ENCODE peak calls at places on chromosomes 7 and 10, in five cellular contexts. Z is naive B cell; W is amygdala; G is activated CD4-positive, alpha-beta T cell treated with anti-CD3 and anti-CD28 coated beads, Interleukin-2, amount 50 U/mL, for 48 hours; T is kidney glomerular epithelial cell. V is an unnamed sample.

GRCh38 chr7:155247479-155248365 is 50.0 kb upstream of the INSIG1 start:
- DNase-seq in Z (no peak), W (no peak), G (no peak), T (no peak), V (no peak)

GRCh38 chr10:12140038-12140437 is 10.6 kb downstream of the SEC61A2 start:
- DNase-seq in Z (no peak), W (no peak), G (no peak), T (no peak), V (no peak)

GRCh38 chr7:35889870-35890269 is 89.0 kb downstream of the SEPTIN7 start:
- DNase-seq in Z (no peak), W (no peak), G (no peak), T (no peak), V (no peak)

GRCh38 chr10:72285972-72286521 is 12.3 kb downstream of the DDIT4 start:
- DNase-seq in Z (no peak), W (peak), G (no peak), T (peak), V (no peak)

GRCh38 chr10:5685764-5686240 is 1.2 kb downstream of the TASOR2 start:
- DNase-seq in Z (no peak), W (no peak), G (no peak), T (no peak), V (no peak)

GRCh38 chr7:116802784-116803183 is 59.6 kb upstream of the CAPZA2 start:
- DNase-seq in Z (peak), W (peak), G (peak), T (peak), V (no peak)

GRCh38 chr10:112374724-112375541 is 1.0 kb downstream of the ACSL5 start:
- DNase-seq in Z (peak), W (no peak), G (peak), T (peak), V (no peak)

GRCh38 chr10:112216151-112216550 is 32.6 kb upstream of the GPAM start:
- DNase-seq in Z (no peak), W (no peak), G (no peak), T (no peak), V (no peak)

GRCh38 chr10:127417686-127418415 is 131.3 kb upstream of the NPS start:
- DNase-seq in Z (no peak), W (no peak), G (no peak), T (no peak), V (no peak)

GRCh38 chr7:21579341-21580072 is 36.7 kb downstream of the DNAH11 start:
- DNase-seq in Z (no peak), W (no peak), G (no peak), T (no peak), V (no peak)

GRCh38 chr7:132337450-132338080 is 238.7 kb downstream of the PLXNA4 start:
- DNase-seq in Z (no peak), W (no peak), G (no peak), T (no peak), V (no peak)

GRCh38 chr10:420154-421121 is 269.0 kb downstream of the DIP2C start:
- DNase-seq in Z (no peak), W (no peak), G (no peak), T (no peak), V (no peak)

GRCh38 chr10:36345770-36346169 is 703.7 kb upstream of the FZD8 start:
- DNase-seq in Z (no peak), W (no peak), G (no peak), T (no peak), V (no peak)

GRCh38 chr10:51915031-51915542 is 215.7 kb upstream of the CSTF2T start:
- DNase-seq in Z (no peak), W (no peak), G (no peak), T (no peak), V (no peak)

GRCh38 chr10:58414270-58415041 is 29.2 kb downstream of the TFAM start:
- DNase-seq in Z (no peak), W (no peak), G (no peak), T (peak), V (no peak)

GRCh38 chr10:97689637-97690036 is 2.6 kb upstream of the AVPI1 start:
- DNase-seq in Z (no peak), W (no peak), G (no peak), T (peak), V (no peak)

GRCh38 chr7:155254018-155254417 is 43.7 kb upstream of the INSIG1 start:
- DNase-seq in Z (no peak), W (no peak), G (no peak), T (no peak), V (no peak)

GRCh38 chr7:15692621-15693020 is 6.1 kb upstream of the MEOX2 start:
- DNase-seq in Z (no peak), W (no peak), G (no peak), T (no peak), V (no peak)

GRCh38 chr10:46528171-46528671 is 28.2 kb downstream of the GPRIN2 start:
- DNase-seq in Z (no peak), W (no peak), G (no peak), T (no peak), V (no peak)

GRCh38 chr10:7153750-7154149 is 257.1 kb downstream of the SFMBT2 start:
- DNase-seq in Z (no peak), W (no peak), G (no peak), T (peak), V (no peak)

GRCh38 chr7:130937016-130937415 is 203.0 kb upstream of the KLF14 start:
- DNase-seq in Z (no peak), W (no peak), G (no peak), T (no peak), V (no peak)

V was measured in anterior cingulate cortex.